ENCODE peak calls at places on chromosomes 6 and 20, in ten cellular contexts. D, I, S, L, A, Q, J, F, R and O are unnamed samples.

GRCh38 chr20:481167-481566 is 18.8 kb upstream of the TBC1D20 start:
- DNase-seq in D (no peak), I (no peak), S (no peak), L (no peak), A (no peak), Q (no peak), J (no peak), F (no peak), R (no peak), O (no peak)

GRCh38 chr6:30725713-30726505 is 5.8 kb downstream of the TUBB start:
- DNase-seq in D (no peak), I (no peak), S (no peak), L (no peak), A (no peak), Q (no peak), J (no peak), F (peak; percentile 55), R (no peak), O (no peak)

GRCh38 chr20:35653893-35654292 is 10.8 kb downstream of the CPNE1 start:
- DNase-seq in D (no peak), I (no peak), S (no peak), L (no peak), A (no peak), Q (no peak), J (no peak), F (no peak), R (no peak), O (no peak)

GRCh38 chr6:56690519-56691200 is 48.0 kb upstream of the DST start:
- DNase-seq in D (no peak), I (no peak), S (no peak), L (no peak), A (no peak), Q (no peak), J (no peak), F (peak; percentile 69), R (peak; percentile 43), O (no peak)

GRCh38 chr6:154937306-154938244 is 57.5 kb upstream of the TIAM2 start:
- DNase-seq in D (no peak), I (no peak), S (no peak), L (no peak), A (no peak), Q (no peak), J (no peak), F (peak; percentile 55), R (no peak), O (no peak)

GRCh38 chr20:59682603-59683002 is 78.3 kb downstream of the PHACTR3 start:
- DNase-seq in D (no peak), I (no peak), S (no peak), L (no peak), A (peak; percentile 23), Q (no peak), J (no peak), F (no peak), R (no peak), O (no peak)

GRCh38 chr6:151025076-151025475 is 159.6 kb downstream of the MTHFD1L start:
- DNase-seq in D (no peak), I (no peak), S (no peak), L (no peak), A (no peak), Q (no peak), J (no peak), F (no peak), R (no peak), O (peak; percentile 57)

GRCh38 chr6:127641905-127642304 is 64.9 kb downstream of the C6orf58 start:
- DNase-seq in D (no peak), I (no peak), S (no peak), L (no peak), A (no peak), Q (no peak), J (no peak), F (peak; percentile 24), R (peak; percentile 20), O (no peak)

GRCh38 chr6:10389739-10390494 is 25.0 kb downstream of the TFAP2A start:
- DNase-seq in D (no peak), I (no peak), S (no peak), L (no peak), A (no peak), Q (no peak), J (no peak), F (no peak), R (no peak), O (no peak)

GRCh38 chr6:10393544-10394225 is 21.2 kb downstream of the TFAP2A start:
- DNase-seq in D (no peak), I (no peak), S (no peak), L (no peak), A (no peak), Q (no peak), J (no peak), F (no peak), R (no peak), O (no peak)

GRCh38 chr6:10390495-10391298 is 24.2 kb downstream of the TFAP2A start:
- DNase-seq in D (no peak), I (no peak), S (no peak), L (no peak), A (no peak), Q (no peak), J (no peak), F (no peak), R (no peak), O (no peak)

GRCh38 chr6:10391299-10391630 is 23.6 kb downstream of the TFAP2A start:
- DNase-seq in D (no peak), I (no peak), S (no peak), L (no peak), A (no peak), Q (no peak), J (no peak), F (no peak), R (no peak), O (no peak)

DNA sequence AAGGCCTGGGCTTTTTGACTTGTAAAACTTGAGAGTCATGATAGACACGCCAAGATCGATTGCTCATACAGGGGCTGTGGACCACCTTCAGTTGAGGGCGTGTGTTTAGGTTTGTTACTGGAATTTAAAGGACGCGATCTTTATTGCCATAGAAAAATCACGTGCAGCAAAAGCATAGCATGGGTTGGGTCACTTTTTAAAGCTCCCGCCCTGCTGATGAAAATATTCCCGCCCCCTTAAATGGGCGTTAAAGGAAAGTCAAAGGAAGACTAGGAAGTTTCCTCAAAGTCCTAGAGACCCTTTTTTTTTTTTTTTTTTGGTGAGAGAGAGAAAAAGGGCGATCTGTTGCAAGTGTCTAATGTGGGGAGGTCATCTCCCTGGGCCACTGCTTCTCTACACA is 23.1 kb downstream of the TFAP2A start:
- DNase-seq in D (no peak), I (no peak), S (no peak), L (no peak), A (no peak), Q (no peak), J (no peak), F (no peak), R (no peak), O (no peak)
- H3K4me3 ChIP-seq in D (no peak overlapping the region), I (no peak overlapping the region), S (no peak overlapping the region), L (no peak overlapping the region), A (no peak overlapping the region), Q (no peak overlapping the region), J (no peak overlapping the region), F (no peak overlapping the region), R (no peak overlapping the region), O (no peak overlapping the region)

GRCh38 chr6:37222992-37223391 is 34.6 kb upstream of the TBC1D22B start:
- DNase-seq in D (no peak), I (no peak), S (no peak), L (no peak), A (no peak), Q (no peak), J (no peak), F (no peak), R (no peak), O (no peak)

GRCh38 chr6:37222125-37222967 is 35.2 kb upstream of the TBC1D22B start:
- DNase-seq in D (peak; percentile 91), I (peak; percentile 85), S (peak; percentile 74), L (peak; percentile 67), A (peak; percentile 78), Q (peak; percentile 50), J (peak; percentile 54), F (peak; percentile 92), R (peak; percentile 93), O (peak; percentile 63)

GRCh38 chr6:37218061-37218460 is 39.5 kb upstream of the TBC1D22B start:
- DNase-seq in D (no peak), I (no peak), S (no peak), L (no peak), A (peak; percentile 32), Q (no peak), J (no peak), F (no peak), R (no peak), O (no peak)

GRCh38 chr6:37218501-37218900 is 39.1 kb upstream of the TBC1D22B start:
- DNase-seq in D (no peak), I (no peak), S (no peak), L (no peak), A (peak; percentile 13), Q (no peak), J (no peak), F (no peak), R (no peak), O (no peak)

GRCh38 chr6:37221585-37222124 is 35.9 kb upstream of the TBC1D22B start:
- DNase-seq in D (no peak), I (no peak), S (no peak), L (no peak), A (peak; percentile 55), Q (no peak), J (no peak), F (no peak), R (no peak), O (no peak)
- H3K4me3 ChIP-seq in D (peak overlapping the region; percentile 76), I (peak overlapping the region; percentile 61), S (peak overlapping the region; percentile 67), L (peak overlapping the region; percentile 62), A (peak overlapping the region; percentile 66), Q (peak overlapping the region; percentile 86), J (no peak overlapping the region), F (peak overlapping the region; percentile 51), R (no peak overlapping the region), O (peak overlapping the region; percentile 75)

GRCh38 chr6:142846459-142846831 is 98.5 kb downstream of the HIVEP2 start:
- DNase-seq in D (no peak), I (no peak), S (no peak), L (no peak), A (no peak), Q (no peak), J (no peak), F (no peak), R (peak; percentile 55), O (no peak)

GRCh38 chr6:142844065-142844755 is 100.8 kb downstream of the HIVEP2 start:
- DNase-seq in D (no peak), I (no peak), S (no peak), L (no peak), A (no peak), Q (no peak), J (no peak), F (peak; percentile 64), R (no peak), O (no peak)

GRCh38 chr6:142845143-142845571 is 99.8 kb downstream of the HIVEP2 start:
- DNase-seq in D (no peak), I (no peak), S (no peak), L (no peak), A (no peak), Q (no peak), J (no peak), F (peak; percentile 55), R (peak; percentile 42), O (no peak)

GRCh38 chr6:142846883-142847287 is 98.1 kb downstream of the HIVEP2 start:
- DNase-seq in D (no peak), I (no peak), S (peak; percentile 33), L (peak; percentile 58), A (peak; percentile 76), Q (peak; percentile 41), J (peak; percentile 41), F (peak; percentile 91), R (peak; percentile 83), O (no peak)

GRCh38 chr6:142845624-142846458 is 99.1 kb downstream of the HIVEP2 start:
- DNase-seq in D (peak; percentile 82), I (peak; percentile 96), S (peak; percentile 75), L (peak; percentile 92), A (peak; percentile 83), Q (peak; percentile 31), J (peak; percentile 62), F (peak; percentile 97), R (peak; percentile 64), O (peak; percentile 65)
- H3K4me3 ChIP-seq in D (peak overlapping the region; percentile 28), I (peak overlapping the region; percentile 42), S (peak overlapping the region; percentile 25), L (peak overlapping the region; percentile 38), A (peak overlapping the region; percentile 37), Q (peak overlapping the region; percentile 67), J (no peak overlapping the region), F (peak overlapping the region; percentile 16), R (peak overlapping the region; percentile 30), O (peak overlapping the region; percentile 46)

GRCh38 chr6:7532232-7532631 is 9.2 kb upstream of the DSP start:
- DNase-seq in D (peak; percentile 64), I (no peak), S (no peak), L (no peak), A (no peak), Q (no peak), J (peak; percentile 67), F (no peak), R (peak; percentile 86), O (no peak)
- H3K4me3 ChIP-seq in D (no peak overlapping the region), I (no peak overlapping the region), S (no peak overlapping the region), L (no peak overlapping the region), A (no peak overlapping the region), Q (no peak overlapping the region), J (no peak overlapping the region), F (no peak overlapping the region), R (peak overlapping the region; percentile 6), O (no peak overlapping the region)